ENCODE peak calls at places on chromosomes 5 and 9, in eight cellular contexts. U is stomach, N is adrenal gland, L is fibroblast of the aortic adventitia, A is HEK293T, G is AG04450, Z is fibroblast of lung, F is WTC11. S is an unnamed sample.

GRCh38 chr5:150377964-150378694 is 20.6 kb downstream of the TCOF1 start:
- DNase-seq in F (no peak), N (no peak), G (peak), L (peak), Z (peak), U (no peak), A (no peak), S (no peak)

GRCh38 chr9:99666571-99666970 is 155.1 kb upstream of the NR4A3 start:
- DNase-seq in Z (no peak), F (no peak), A (no peak), L (no peak), U (no peak), G (no peak), N (no peak), S (no peak)

GRCh38 chr5:123344819-123345426 is 78.3 kb downstream of the CEP120 start:
- DNase-seq in A (peak), Z (peak), G (no peak), L (peak), U (no peak), N (no peak), F (peak), S (peak)

GRCh38 chr9:130662099-130662926 is 2.1 kb upstream of the PRDM12 start:
- DNase-seq in F (peak), L (no peak), Z (no peak), A (no peak), N (no peak), G (no peak), U (no peak), S (no peak)

GRCh38 chr5:113495402-113495801 is 7.1 kb upstream of the MCC start:
- DNase-seq in G (no peak), F (no peak), U (no peak), A (no peak), L (peak), Z (peak), N (no peak), S (no peak)

GRCh38 chr5:33994845-33995244 is 10.4 kb upstream of the SLC45A2 start:
- DNase-seq in G (no peak), N (no peak), Z (peak), U (no peak), F (no peak), L (peak), A (no peak), S (no peak)

GRCh38 chr9:137075275-137075775 is 2.0 kb upstream of the UAP1L1 start:
- DNase-seq in Z (no peak), F (no peak), G (no peak), U (no peak), L (no peak), A (no peak), N (no peak), S (no peak)

GRCh38 chr5:10729320-10730133 is 31.5 kb downstream of the DAP start:
- DNase-seq in Z (no peak), G (no peak), A (no peak), F (no peak), U (no peak), L (no peak), N (no peak), S (no peak)